ENCODE peak calls at places on chromosomes 7 and 10, in eight cellular contexts. One of them, this sample, is unnamed.

GRCh38 chr10:63208981-63209380 is 75.9 kb downstream of the NRBF2 start:
- DNase-seq in AG04449: no peak
- DNase-seq in uterus: no peak
- DNase-seq in upper lobe of right lung: no peak
- DNase-seq in astrocyte: peak; percentile 71
- DNase-seq in Caco-2: no peak
- DNase-seq in astrocyte of the cerebellum: peak; percentile 9
- DNase-seq in choroid plexus epithelial cell: peak; percentile 71
- DNase-seq in this sample: peak; percentile 78

GRCh38 chr10:26407406-26407969 is 30.7 kb upstream of the APBB1IP start:
- DNase-seq in AG04449: no peak
- DNase-seq in uterus: no peak
- DNase-seq in upper lobe of right lung: no peak
- DNase-seq in astrocyte: peak; percentile 35
- DNase-seq in Caco-2: peak; percentile 53
- DNase-seq in astrocyte of the cerebellum: no peak
- DNase-seq in choroid plexus epithelial cell: no peak
- DNase-seq in this sample: peak; percentile 96

GRCh38 chr10:101287922-101288638 is 58.8 kb upstream of the LBX1 start:
- DNase-seq in AG04449: no peak
- DNase-seq in uterus: no peak
- DNase-seq in upper lobe of right lung: no peak
- DNase-seq in astrocyte: no peak
- DNase-seq in Caco-2: peak; percentile 51
- DNase-seq in astrocyte of the cerebellum: no peak
- DNase-seq in choroid plexus epithelial cell: peak; percentile 42
- DNase-seq in this sample: peak; percentile 48

GRCh38 chr10:73894245-73894971 is 16.5 kb upstream of the PLAU start:
- DNase-seq in AG04449: no peak
- DNase-seq in uterus: no peak
- DNase-seq in upper lobe of right lung: no peak
- DNase-seq in astrocyte: peak; percentile 97
- DNase-seq in Caco-2: no peak
- DNase-seq in astrocyte of the cerebellum: peak; percentile 97
- DNase-seq in choroid plexus epithelial cell: peak; percentile 93
- DNase-seq in this sample: peak; percentile 87

GRCh38 chr7:77415822-77416620 is at the start of gene GSAP:
- DNase-seq in AG04449: no peak
- DNase-seq in uterus: peak; percentile 45
- DNase-seq in upper lobe of right lung: peak; percentile 92
- DNase-seq in astrocyte: peak; percentile 14
- DNase-seq in Caco-2: peak; percentile 80
- DNase-seq in astrocyte of the cerebellum: no peak
- DNase-seq in choroid plexus epithelial cell: no peak
- DNase-seq in this sample: no peak

GRCh38 chr10:98344589-98345038 is 70.4 kb downstream of the PYROXD2 start:
- DNase-seq in AG04449: no peak
- DNase-seq in uterus: peak; percentile 85
- DNase-seq in upper lobe of right lung: no peak
- DNase-seq in astrocyte: peak; percentile 92
- DNase-seq in Caco-2: no peak
- DNase-seq in astrocyte of the cerebellum: peak; percentile 65
- DNase-seq in choroid plexus epithelial cell: peak; percentile 87
- DNase-seq in this sample: peak; percentile 98

GRCh38 chr10:122245136-122245535 is 26.0 kb upstream of the BTBD16 start:
- DNase-seq in AG04449: no peak
- DNase-seq in uterus: no peak
- DNase-seq in upper lobe of right lung: no peak
- DNase-seq in astrocyte: no peak
- DNase-seq in Caco-2: no peak
- DNase-seq in astrocyte of the cerebellum: no peak
- DNase-seq in choroid plexus epithelial cell: no peak
- DNase-seq in this sample: no peak

GRCh38 chr10:83983578-83984255 is 155.6 kb upstream of the GHITM start:
- DNase-seq in AG04449: no peak
- DNase-seq in uterus: no peak
- DNase-seq in upper lobe of right lung: no peak
- DNase-seq in astrocyte: peak; percentile 27
- DNase-seq in Caco-2: no peak
- DNase-seq in astrocyte of the cerebellum: no peak
- DNase-seq in choroid plexus epithelial cell: peak; percentile 18
- DNase-seq in this sample: peak; percentile 25

DNA sequence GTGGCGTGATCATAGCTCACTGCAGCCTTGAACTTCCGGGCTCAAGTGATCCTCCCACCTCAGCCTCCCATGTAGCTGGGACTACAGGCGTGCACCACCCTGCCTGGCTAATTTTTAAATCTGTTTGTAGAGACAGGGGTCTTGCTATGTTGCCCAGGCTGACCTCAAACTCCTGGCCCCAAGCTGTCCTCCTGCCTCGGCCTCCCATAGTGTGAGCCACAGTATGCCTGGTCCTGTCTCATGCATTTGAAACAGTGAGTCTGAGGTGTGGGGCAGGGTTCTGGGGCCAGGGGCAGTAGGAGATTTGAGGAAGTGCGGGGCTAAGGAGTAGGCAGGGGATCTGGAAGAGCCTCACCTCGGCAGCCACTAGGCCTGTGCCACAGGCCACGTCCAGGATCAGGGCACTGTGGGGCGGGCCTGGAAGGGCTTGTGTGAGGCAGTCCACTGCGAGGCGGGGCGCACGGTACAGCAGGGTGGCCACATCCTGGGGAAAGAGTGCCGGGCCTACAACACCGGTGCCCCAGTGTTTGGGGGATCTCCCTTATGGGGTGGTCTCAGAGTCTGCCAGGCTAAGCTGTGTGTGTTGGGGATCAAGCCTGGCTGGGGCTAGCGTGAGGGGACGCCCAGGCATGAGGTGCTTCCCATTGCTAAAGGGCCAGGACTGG is 1.5 kb downstream of the METTL27 start:
- DNase-seq in AG04449: no peak
- DNase-seq in uterus: no peak
- DNase-seq in upper lobe of right lung: no peak
- DNase-seq in astrocyte: no peak
- DNase-seq in Caco-2: no peak
- DNase-seq in astrocyte of the cerebellum: no peak
- DNase-seq in choroid plexus epithelial cell: no peak
- DNase-seq in this sample: no peak
- H3K4me3 ChIP-seq in AG04449: no peak overlapping the region
- H3K4me3 ChIP-seq in uterus: no peak overlapping the region
- H3K4me3 ChIP-seq in upper lobe of right lung: no peak overlapping the region
- H3K4me3 ChIP-seq in astrocyte: no peak overlapping the region
- H3K4me3 ChIP-seq in Caco-2: no peak overlapping the region
- H3K4me3 ChIP-seq in astrocyte of the cerebellum: no peak overlapping the region
- H3K4me3 ChIP-seq in choroid plexus epithelial cell: no peak overlapping the region
- H3K4me3 ChIP-seq in this sample: no peak overlapping the region

DNA sequence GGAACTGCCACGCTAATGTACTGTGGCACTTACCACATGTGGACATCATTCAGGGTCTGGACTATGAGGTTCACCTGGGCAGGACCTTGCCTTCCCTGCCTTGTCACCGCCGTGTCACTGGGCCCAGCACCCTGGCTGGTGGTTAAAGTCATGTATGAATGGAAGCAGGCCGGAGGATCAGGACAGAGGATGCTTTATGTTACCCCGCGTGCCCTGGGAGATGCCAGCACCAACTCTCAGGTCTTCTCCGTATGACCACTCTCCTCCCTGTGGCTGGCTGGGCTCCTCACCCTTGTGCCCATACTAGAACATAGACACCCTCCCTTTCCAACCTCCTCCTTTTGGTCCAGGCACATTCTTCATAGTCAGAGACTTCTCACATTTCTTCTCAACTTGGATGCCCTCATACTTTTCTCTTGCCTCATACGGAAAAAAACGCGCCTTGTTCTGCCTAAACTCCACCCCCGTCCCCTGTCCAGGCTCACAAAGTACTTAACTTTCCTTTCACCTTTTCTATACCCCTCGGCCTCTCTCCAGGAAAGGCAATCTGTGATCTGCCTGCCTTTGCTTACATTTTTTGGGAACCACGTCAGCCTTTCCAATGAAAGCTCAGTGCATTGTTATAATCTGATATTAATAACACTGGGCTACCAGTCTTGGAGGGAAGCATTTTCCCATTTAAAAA is 240.0 kb downstream of the TEX36 start:
- DNase-seq in AG04449: no peak
- DNase-seq in uterus: no peak
- DNase-seq in upper lobe of right lung: no peak
- DNase-seq in astrocyte: no peak
- DNase-seq in Caco-2: no peak
- DNase-seq in astrocyte of the cerebellum: no peak
- DNase-seq in choroid plexus epithelial cell: no peak
- DNase-seq in this sample: no peak
- TF ChIP-seq CTCF in AG04449: no peak
- TF ChIP-seq CTCF in uterus: no peak
- TF ChIP-seq CTCF in upper lobe of right lung: no peak
- TF ChIP-seq CTCF in astrocyte: no peak
- TF ChIP-seq CTCF in Caco-2: no peak
- TF ChIP-seq CTCF in astrocyte of the cerebellum: no peak
- TF ChIP-seq CTCF in choroid plexus epithelial cell: no peak
- TF ChIP-seq CTCF in this sample: no peak

GRCh38 chr7:130910949-130911944 is 177.2 kb upstream of the KLF14 start:
- DNase-seq in AG04449: no peak
- DNase-seq in uterus: no peak
- DNase-seq in upper lobe of right lung: no peak
- DNase-seq in astrocyte: peak; percentile 73
- DNase-seq in Caco-2: no peak
- DNase-seq in astrocyte of the cerebellum: no peak
- DNase-seq in choroid plexus epithelial cell: peak; percentile 81
- DNase-seq in this sample: peak; percentile 76

GRCh38 chr7:130909881-130910672 is 176.1 kb upstream of the KLF14 start:
- DNase-seq in AG04449: no peak
- DNase-seq in uterus: no peak
- DNase-seq in upper lobe of right lung: no peak
- DNase-seq in astrocyte: peak; percentile 78
- DNase-seq in Caco-2: no peak
- DNase-seq in astrocyte of the cerebellum: no peak
- DNase-seq in choroid plexus epithelial cell: no peak
- DNase-seq in this sample: peak; percentile 73

GRCh38 chr7:130913721-130914588 is 179.9 kb upstream of the KLF14 start:
- DNase-seq in AG04449: no peak
- DNase-seq in uterus: no peak
- DNase-seq in upper lobe of right lung: no peak
- DNase-seq in astrocyte: no peak
- DNase-seq in Caco-2: no peak
- DNase-seq in astrocyte of the cerebellum: no peak
- DNase-seq in choroid plexus epithelial cell: no peak
- DNase-seq in this sample: no peak

GRCh38 chr7:130912910-130913720 is 179.1 kb upstream of the KLF14 start:
- DNase-seq in AG04449: peak; percentile 93
- DNase-seq in uterus: peak; percentile 73
- DNase-seq in upper lobe of right lung: peak; percentile 81
- DNase-seq in astrocyte: peak; percentile 98
- DNase-seq in Caco-2: peak; percentile 47
- DNase-seq in astrocyte of the cerebellum: peak; percentile 90
- DNase-seq in choroid plexus epithelial cell: peak; percentile 98
- DNase-seq in this sample: peak; percentile 100

DNA sequence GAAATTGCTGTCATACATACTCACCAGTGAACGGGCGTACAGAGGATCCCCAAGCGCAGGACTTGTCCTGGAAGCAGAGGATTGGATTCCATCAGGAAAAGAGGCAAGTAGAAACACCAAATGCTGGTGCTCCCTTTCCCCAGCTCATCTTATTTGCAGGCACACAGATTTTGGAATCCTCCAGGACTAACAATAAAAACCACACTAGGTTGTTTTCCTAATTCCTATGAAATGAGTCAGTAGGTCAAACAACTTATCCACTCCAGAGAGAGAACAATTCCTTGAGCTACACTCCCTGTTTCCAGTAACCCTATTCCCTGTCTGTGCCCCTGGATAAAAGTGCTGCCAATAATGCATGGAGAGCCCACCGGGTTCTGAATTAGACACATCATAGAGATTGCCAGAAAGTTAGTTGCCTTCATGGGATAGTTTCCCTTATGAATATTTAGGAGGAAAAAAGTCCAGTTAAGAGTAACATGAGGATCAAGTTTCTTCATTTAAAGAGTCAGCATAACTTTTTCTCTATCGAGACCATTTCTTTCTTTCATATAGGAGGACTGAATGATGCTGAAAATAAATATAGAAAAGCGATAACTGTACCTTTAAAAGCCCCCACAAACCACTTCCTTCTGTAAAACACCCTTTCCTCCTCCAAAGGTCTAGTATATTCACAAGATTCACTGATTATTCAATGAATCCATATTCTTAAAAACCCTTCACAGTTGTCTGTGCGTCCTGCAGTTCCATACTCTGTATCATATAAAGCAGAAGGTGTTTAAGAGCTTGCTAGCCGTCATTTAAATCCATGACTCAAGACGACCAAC is 178.3 kb upstream of the KLF14 start:
- DNase-seq in AG04449: no peak
- DNase-seq in uterus: no peak
- DNase-seq in upper lobe of right lung: no peak
- DNase-seq in astrocyte: peak; percentile 89
- DNase-seq in Caco-2: no peak
- DNase-seq in astrocyte of the cerebellum: peak; percentile 72
- DNase-seq in choroid plexus epithelial cell: peak; percentile 75
- DNase-seq in this sample: peak; percentile 84
- H3K4me3 ChIP-seq in AG04449: peak overlapping the region; percentile 86
- H3K4me3 ChIP-seq in uterus: peak overlapping the region; percentile 27
- H3K4me3 ChIP-seq in upper lobe of right lung: peak overlapping the region; percentile 55
- H3K4me3 ChIP-seq in astrocyte: peak overlapping the region; percentile 88
- H3K4me3 ChIP-seq in Caco-2: peak overlapping the region; percentile 48
- H3K4me3 ChIP-seq in astrocyte of the cerebellum: peak overlapping the region; percentile 75
- H3K4me3 ChIP-seq in choroid plexus epithelial cell: peak overlapping the region; percentile 71
- H3K4me3 ChIP-seq in this sample: peak overlapping the region; percentile 68

GRCh38 chr7:28081016-28081415 is 99.6 kb downstream of the JAZF1 start:
- DNase-seq in AG04449: no peak
- DNase-seq in uterus: peak; percentile 57
- DNase-seq in upper lobe of right lung: no peak
- DNase-seq in astrocyte: no peak
- DNase-seq in Caco-2: no peak
- DNase-seq in astrocyte of the cerebellum: no peak
- DNase-seq in choroid plexus epithelial cell: no peak
- DNase-seq in this sample: no peak
- TF ChIP-seq CTCF in AG04449: no peak
- TF ChIP-seq CTCF in uterus: no peak
- TF ChIP-seq CTCF in upper lobe of right lung: no peak
- TF ChIP-seq CTCF in astrocyte: no peak
- TF ChIP-seq CTCF in Caco-2: no peak
- TF ChIP-seq CTCF in astrocyte of the cerebellum: no peak
- TF ChIP-seq CTCF in choroid plexus epithelial cell: no peak
- TF ChIP-seq CTCF in this sample: no peak

DNA sequence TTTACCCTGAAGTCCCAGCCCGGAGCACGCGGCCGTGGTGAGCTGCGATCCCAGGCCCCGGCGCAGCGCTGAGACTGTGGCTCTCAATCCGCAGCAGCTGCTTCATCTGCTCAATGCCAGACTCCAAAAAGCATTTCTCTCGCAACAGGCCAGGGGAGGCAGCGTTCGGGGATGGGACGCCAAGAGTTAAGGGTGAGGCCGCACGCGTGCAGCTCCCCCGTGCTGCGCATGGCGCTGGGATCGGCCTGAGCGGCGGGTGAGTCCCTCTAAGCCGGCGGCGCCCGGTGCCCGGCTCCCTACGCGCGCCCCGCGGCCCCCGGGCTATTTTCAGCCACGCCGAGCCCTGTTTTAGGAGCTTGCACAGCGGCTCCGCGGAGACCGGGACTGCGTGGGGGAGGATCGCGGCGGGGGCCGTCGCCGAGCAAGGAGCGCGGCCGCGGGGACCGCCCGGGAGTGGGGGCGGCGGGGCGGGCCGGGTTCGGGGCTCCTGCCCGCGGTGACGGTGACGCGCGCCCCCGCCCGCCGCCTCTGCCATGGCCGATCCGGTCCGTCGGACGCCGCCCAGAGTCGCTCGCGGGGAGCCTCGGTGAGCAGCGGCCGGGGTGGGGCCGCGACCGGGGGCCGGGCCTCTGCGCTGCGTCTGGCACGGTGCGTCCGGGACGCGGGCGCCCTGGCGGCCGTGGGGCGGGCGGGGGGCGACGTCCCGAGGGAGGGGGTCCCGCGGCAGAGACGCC is 29.4 kb upstream of the JAKMIP3 start:
- DNase-seq in AG04449: no peak
- DNase-seq in uterus: no peak
- DNase-seq in upper lobe of right lung: no peak
- DNase-seq in astrocyte: no peak
- DNase-seq in Caco-2: peak; percentile 48
- DNase-seq in astrocyte of the cerebellum: no peak
- DNase-seq in choroid plexus epithelial cell: peak; percentile 18
- DNase-seq in this sample: peak; percentile 7
- H3K4me3 ChIP-seq in AG04449: peak overlapping the region; percentile 32
- H3K4me3 ChIP-seq in uterus: peak overlapping the region; percentile 12
- H3K4me3 ChIP-seq in upper lobe of right lung: peak overlapping the region; percentile 29
- H3K4me3 ChIP-seq in astrocyte: no peak overlapping the region
- H3K4me3 ChIP-seq in Caco-2: peak overlapping the region; percentile 38
- H3K4me3 ChIP-seq in astrocyte of the cerebellum: peak overlapping the region; percentile 16
- H3K4me3 ChIP-seq in choroid plexus epithelial cell: peak overlapping the region; percentile 30
- H3K4me3 ChIP-seq in this sample: no peak overlapping the region